ENCODE peak calls at places on chromosome 11, in nine cellular contexts. D is ovary, W is lung, O is H9, X is MM.1S, T is GM23338, A is PC-3, B is PC-9, S is neural progenitor cell. C is an unnamed sample.

GRCh38 chr11:75796091-75796435 is 18.9 kb upstream of the UVRAG start:
- DNase-seq in D (no peak), W (no peak), O (no peak), X (no peak), T (no peak), A (peak), B (no peak), S (no peak), C (no peak)

GRCh38 chr11:66744485-66745355 is 15.7 kb upstream of the SPTBN2 start:
- DNase-seq in D (peak), W (peak), O (peak), X (peak), T (peak), A (peak), B (peak), S (peak), C (peak)

GRCh38 chr11:130671801-130672700 is 223.6 kb downstream of the ADAMTS15 start:
- DNase-seq in D (no peak), W (no peak), O (no peak), X (no peak), T (no peak), A (peak), B (no peak), S (peak), C (peak)

GRCh38 chr11:79062814-79063762 is 377.7 kb downstream of the TENM4 start:
- DNase-seq in D (no peak), W (no peak), O (peak), X (no peak), T (peak), A (peak), B (no peak), S (peak), C (no peak)

GRCh38 chr11:57482782-57483569 is 22.6 kb downstream of the RTN4RL2 start:
- DNase-seq in D (peak), W (no peak), O (peak), X (peak), T (peak), A (peak), B (peak), S (peak), C (peak)

GRCh38 chr11:34051349-34052035 is at the start of gene CAPRIN1:
- DNase-seq in D (peak), W (peak), O (peak), X (peak), T (peak), A (peak), B (peak), S (peak), C (peak)

GRCh38 chr11:13955971-13956421 is 6.5 kb upstream of the SPON1 start:
- DNase-seq in D (peak), W (peak), O (peak), X (peak), T (peak), A (peak), B (peak), S (peak), C (peak)

GRCh38 chr11:100719809-100720221 is 32.7 kb downstream of the ARHGAP42 start:
- DNase-seq in D (peak), W (peak), O (peak), X (no peak), T (peak), A (peak), B (peak), S (peak), C (no peak)

GRCh38 chr11:104892723-104893511 is 5.3 kb downstream of the CASP12 start:
- DNase-seq in D (no peak), W (no peak), O (no peak), X (no peak), T (no peak), A (peak), B (no peak), S (no peak), C (no peak)

DNA sequence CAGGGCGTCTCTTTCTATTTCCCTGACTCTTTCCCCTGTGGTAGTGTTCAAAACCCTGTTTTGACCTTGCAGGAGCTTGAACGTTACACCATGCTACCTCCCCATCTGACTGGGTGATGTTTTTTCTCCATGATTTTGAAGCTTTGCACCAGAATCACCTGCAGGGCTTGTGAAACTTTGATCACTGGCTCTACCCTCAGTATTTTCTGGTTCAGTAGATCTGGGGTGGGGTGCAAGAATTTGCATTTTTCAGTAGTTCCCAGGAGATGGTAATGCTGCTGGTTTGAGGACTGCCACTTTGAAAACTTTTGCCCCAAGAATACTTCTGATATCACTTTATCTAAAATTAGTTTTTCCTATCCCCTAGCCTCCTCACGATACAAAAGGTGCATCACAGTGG is 627.6 kb upstream of the ANO5 start:
- DNase-seq in D (no peak), W (no peak), O (no peak), X (no peak), T (no peak), A (no peak), B (no peak), S (no peak), C (no peak)
- H3K27ac ChIP-seq in D (no peak), W (no peak), O (no peak), X (no peak), T (no peak), A (no peak), B (no peak), S (no peak), C (no peak)

GRCh38 chr11:2139118-2139490 is at the start of gene IGF2:
- DNase-seq in D (no peak), W (no peak), O (no peak), X (no peak), T (peak), A (no peak), B (no peak), S (peak), C (no peak)
- TF ChIP-seq CTCF in D (no peak), W (no peak), O (no peak), X (no peak), T (no peak), A (no peak), B (no peak), S (peak), C (no peak)

DNA sequence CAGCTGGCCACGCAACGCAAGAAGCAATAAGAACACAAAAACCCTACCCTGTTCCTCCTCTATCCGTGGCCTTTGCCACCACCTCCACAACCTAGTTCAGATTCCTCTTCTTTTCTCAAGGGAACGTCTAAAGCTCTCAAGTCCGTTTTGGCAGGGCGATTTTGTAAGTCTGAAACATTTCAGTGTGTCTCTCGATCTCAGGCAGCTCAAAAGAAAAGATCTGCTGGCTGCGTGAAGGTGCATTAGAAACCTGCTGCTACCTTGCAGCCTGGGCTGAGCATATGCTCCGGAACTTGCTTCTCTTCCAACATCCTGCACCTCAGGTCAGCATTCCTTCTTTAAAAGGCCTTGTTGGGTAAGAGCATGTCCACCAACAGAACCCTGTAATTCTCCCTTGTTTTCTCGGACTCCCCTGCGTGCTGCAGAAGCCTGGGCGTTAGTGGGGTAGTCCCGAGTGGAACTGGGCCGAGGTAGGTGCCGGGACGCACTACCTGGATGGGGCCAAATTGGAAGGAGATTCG is 1.5 kb downstream of the LGR4 start:
- DNase-seq in D (no peak), W (no peak), O (no peak), X (no peak), T (peak), A (peak), B (no peak), S (peak), C (no peak)
- H3K27ac ChIP-seq in D (peak), W (no peak), O (no peak), X (no peak), T (no peak), A (peak), B (peak), S (peak), C (peak)

GRCh38 chr11:58863697-58864096 is 19.2 kb upstream of the GLYATL2 start:
- DNase-seq in D (no peak), W (no peak), O (no peak), X (no peak), T (no peak), A (no peak), B (no peak), S (no peak), C (no peak)

GRCh38 chr11:58864335-58864734 is 19.8 kb upstream of the GLYATL2 start:
- DNase-seq in D (no peak), W (no peak), O (no peak), X (no peak), T (no peak), A (no peak), B (no peak), S (no peak), C (no peak)

GRCh38 chr11:58866788-58867187 is 22.3 kb upstream of the GLYATL2 start:
- DNase-seq in D (no peak), W (no peak), O (no peak), X (no peak), T (no peak), A (no peak), B (no peak), S (no peak), C (no peak)

DNA sequence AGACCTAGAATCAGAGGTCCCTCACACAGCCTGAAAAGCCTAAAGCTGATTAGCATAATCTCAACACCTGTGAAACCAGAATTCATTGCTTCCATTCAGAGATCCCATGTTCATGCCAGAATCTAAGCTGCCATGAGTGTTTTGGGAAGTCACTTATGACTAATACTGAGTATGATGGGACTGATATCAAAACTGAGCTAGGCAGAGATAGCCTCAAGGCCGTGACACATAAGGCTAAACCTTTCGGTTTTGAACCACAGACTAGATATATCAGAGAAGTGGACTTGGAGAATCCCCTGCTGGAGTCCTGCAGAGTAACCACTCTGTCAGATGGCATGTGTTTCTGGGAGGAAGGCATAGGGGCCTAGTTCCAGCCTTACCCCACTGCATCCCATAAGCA is 23.1 kb upstream of the GLYATL2 start:
- DNase-seq in D (no peak), W (no peak), O (no peak), X (no peak), T (no peak), A (peak), B (no peak), S (no peak), C (no peak)
- TF ChIP-seq CTCF in D (no peak), W (no peak), O (no peak), X (no peak), T (no peak), A (no peak), B (no peak), S (no peak), C (no peak)

DNA sequence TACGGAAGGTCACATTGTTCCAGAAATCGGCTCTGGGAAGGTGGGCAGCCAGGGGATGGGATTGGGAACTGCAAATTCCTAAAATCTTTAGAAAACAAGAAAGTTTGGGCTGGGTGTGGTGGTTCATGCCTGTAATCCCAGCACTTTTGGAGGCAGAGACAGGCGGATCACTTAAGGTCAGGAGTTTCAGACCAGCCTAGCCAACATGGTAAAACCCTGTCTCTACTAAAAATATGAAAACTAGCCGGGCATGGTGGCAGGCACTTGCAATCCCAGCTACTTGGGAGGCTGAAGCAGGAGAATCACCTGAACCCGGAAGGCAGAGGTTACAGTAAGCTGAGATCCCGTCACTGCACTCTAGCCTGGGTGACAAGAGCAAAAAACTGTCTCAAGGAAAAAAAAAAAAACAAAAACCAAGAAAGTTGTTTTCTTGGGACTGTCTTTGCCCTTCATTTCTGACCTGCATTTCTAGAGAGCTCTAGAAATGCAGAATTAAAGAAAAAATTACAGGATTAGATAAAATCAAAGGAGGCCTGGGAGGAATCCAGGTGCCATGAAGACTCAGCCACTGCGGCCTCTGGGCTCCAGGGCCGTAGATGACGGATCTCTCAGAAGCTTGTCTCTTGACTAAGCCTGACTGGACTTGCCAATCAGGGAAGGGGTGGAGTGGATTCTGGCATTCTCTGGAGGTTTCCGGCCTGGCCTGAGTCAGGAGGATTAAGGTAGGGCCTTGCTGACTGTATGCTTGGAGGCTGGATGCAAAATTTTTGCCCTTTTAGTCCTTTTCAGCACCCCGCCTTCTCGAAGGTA is 5.3 kb upstream of the MALAT1 start:
- DNase-seq in D (peak), W (peak), O (peak), X (no peak), T (peak), A (peak), B (peak), S (peak), C (peak)
- H3K27ac ChIP-seq in D (peak), W (peak), O (no peak), X (no peak), T (peak), A (peak), B (peak), S (peak), C (peak)

DNA sequence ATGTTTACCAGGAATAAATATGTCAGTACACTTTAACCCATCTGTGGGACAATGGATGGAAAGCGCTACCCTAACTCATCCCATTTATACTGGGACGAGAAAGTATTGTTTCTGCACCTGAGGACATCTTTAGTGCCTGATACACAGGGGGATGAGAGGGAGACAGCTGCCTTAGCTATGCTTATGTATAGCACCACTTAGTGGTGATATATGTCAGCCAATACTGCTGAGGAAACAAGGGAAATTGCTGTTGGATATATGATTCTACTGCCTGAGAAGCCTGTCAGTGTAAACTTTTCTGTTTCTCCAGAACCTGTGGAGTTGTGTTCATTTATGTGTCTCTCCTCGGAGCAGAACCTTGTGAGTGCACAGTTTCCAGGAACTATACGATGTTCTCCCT is 13.3 kb upstream of the CEP295 start:
- DNase-seq in D (no peak), W (no peak), O (no peak), X (no peak), T (peak), A (peak), B (no peak), S (peak), C (no peak)
- TF ChIP-seq CTCF in D (no peak), W (no peak), O (peak), X (no peak), T (peak), A (peak), B (peak), S (peak), C (peak)